ENCODE peak calls at places on chromosome 4, in five cellular contexts. H, G, Y, E and N are unnamed samples.

GRCh38 chr4:94976371-94977011 is 218.7 kb downstream of the BMPR1B start:
- DNase-seq in H (no peak), G (peak; percentile 68), Y (no peak), E (no peak), N (no peak)

GRCh38 chr4:165112258-165113156 is at the start of gene TMEM192:
- DNase-seq in H (peak; percentile 99), G (peak; percentile 85), Y (peak; percentile 92), E (peak; percentile 96), N (peak; percentile 95)

GRCh38 chr4:162341533-162341932 is 177.7 kb upstream of the FSTL5 start:
- DNase-seq in H (no peak), G (no peak), Y (no peak), E (no peak), N (no peak)

GRCh38 chr4:8848507-8849265 is 23.0 kb downstream of the HMX1 start:
- DNase-seq in H (no peak), G (no peak), Y (no peak), E (no peak), N (no peak)

GRCh38 chr4:25810016-25810415 is 52.8 kb downstream of the SEL1L3 start:
- DNase-seq in H (no peak), G (no peak), Y (no peak), E (no peak), N (no peak)

GRCh38 chr4:156968479-156968984 is 3.1 kb downstream of the PDGFC start:
- DNase-seq in H (no peak), G (peak; percentile 85), Y (peak; percentile 72), E (peak; percentile 71), N (peak; percentile 81)

GRCh38 chr4:52606766-52607165 is 52.3 kb downstream of the USP46 start:
- DNase-seq in H (no peak), G (peak; percentile 63), Y (no peak), E (no peak), N (no peak)

GRCh38 chr4:70138751-70139150 is 15.3 kb upstream of the PRR27 start:
- DNase-seq in H (no peak), G (no peak), Y (no peak), E (no peak), N (no peak)

GRCh38 chr4:88807499-88807898 is 109.9 kb upstream of the NAP1L5 start:
- DNase-seq in H (no peak), G (no peak), Y (no peak), E (no peak), N (no peak)

GRCh38 chr4:166594326-166594946 is 639.9 kb downstream of the SPOCK3 start:
- DNase-seq in H (no peak), G (no peak), Y (no peak), E (peak; percentile 20), N (peak; percentile 53)

GRCh38 chr4:6368096-6368495 is 98.4 kb downstream of the WFS1 start:
- DNase-seq in H (no peak), G (no peak), Y (no peak), E (no peak), N (no peak)

GRCh38 chr4:15444276-15444675 is 16.4 kb downstream of the C1QTNF7 start:
- DNase-seq in H (peak; percentile 84), G (no peak), Y (no peak), E (no peak), N (no peak)

GRCh38 chr4:163554870-163555465 is 60.5 kb downstream of the TMA16 start:
- DNase-seq in H (no peak), G (peak; percentile 32), Y (no peak), E (no peak), N (no peak)

GRCh38 chr4:112655270-112655669 is 18.3 kb downstream of the LARP7 start:
- DNase-seq in H (no peak), G (no peak), Y (no peak), E (no peak), N (no peak)

GRCh38 chr4:112650332-112650731 is 13.4 kb downstream of the LARP7 start:
- DNase-seq in H (no peak), G (no peak), Y (no peak), E (no peak), N (no peak)

GRCh38 chr4:112649055-112649408 is 12.1 kb downstream of the LARP7 start:
- DNase-seq in H (no peak), G (no peak), Y (no peak), E (no peak), N (no peak)

GRCh38 chr4:112651641-112652040 is 14.7 kb downstream of the LARP7 start:
- DNase-seq in H (no peak), G (no peak), Y (no peak), E (no peak), N (no peak)

DNA sequence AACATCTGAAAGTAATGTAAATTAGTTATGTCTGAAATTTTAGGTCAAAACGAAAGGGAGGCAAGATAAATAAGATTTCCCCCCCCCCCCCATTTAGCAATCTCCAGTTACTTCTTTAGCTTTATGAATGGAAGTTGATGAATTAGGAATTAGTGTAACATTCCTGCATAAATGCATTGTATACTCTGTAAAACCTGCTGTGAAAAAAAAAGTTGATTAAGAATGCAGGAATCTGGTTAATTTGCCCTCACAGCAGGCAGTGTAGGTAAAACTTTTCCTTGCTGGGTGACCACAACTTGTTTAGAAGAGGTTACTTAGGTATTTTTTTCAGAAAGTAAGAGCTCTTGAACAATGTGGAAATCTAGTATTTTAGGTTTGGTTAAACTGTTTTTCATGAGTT is 15.3 kb downstream of the LARP7 start:
- DNase-seq in H (no peak), G (no peak), Y (no peak), E (no peak), N (no peak)
- H3K36me3 ChIP-seq in H (peaks cover 89% of the 10 kb centered on the region), G (peaks cover 25% of the 10 kb centered on the region), Y (peaks cover 2% of the 10 kb centered on the region), E (peaks cover 3% of the 10 kb centered on the region), N (peaks cover 10% of the 10 kb centered on the region)

DNA sequence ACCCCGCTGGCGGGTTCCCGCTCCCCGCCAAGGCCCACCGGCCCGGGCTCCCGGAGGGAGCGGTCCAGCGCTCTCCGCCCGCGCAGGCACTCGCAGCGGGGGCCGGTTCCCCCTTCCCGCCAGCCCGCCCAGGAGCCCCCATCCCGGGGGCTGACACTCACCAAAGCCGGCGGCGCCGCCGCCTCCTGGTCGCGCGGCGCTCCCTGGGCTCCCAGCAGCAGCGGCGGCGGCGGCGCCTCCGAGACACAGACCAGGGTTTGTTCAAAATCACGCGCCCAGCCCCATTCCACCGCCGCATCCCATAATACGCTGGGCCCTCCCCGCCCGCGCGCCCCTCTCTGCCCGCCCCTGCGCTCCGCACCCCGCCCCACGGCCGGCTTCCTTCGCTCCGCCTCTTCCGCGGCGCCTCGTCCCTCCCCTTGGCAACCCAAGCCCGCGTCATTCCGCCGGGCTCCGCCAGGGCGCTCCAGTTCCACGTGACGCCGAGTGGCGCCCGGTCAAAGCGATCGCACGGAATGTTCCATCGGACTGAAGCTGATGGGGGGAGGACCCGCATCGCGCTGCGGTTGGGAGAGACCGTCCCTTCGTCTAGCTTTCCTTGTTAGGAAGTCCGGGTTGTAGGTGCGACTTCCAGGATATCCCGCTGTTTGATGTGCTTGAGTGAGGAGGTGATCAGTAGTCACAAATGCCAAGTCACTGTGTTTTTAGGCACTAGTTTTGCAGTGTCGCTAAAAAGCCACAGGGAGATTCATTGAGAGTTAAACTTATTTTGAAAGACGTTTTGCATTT is 2.2 kb upstream of the LIN54 start:
- DNase-seq in H (peak; percentile 98), G (peak; percentile 97), Y (peak; percentile 92), E (peak; percentile 98), N (peak; percentile 96)
- TF ChIP-seq POLR2A in H (peak; percentile 24), G (peak; percentile 68), Y (peak; percentile 74), E (peak; percentile 88), N (peak; percentile 76)

DNA sequence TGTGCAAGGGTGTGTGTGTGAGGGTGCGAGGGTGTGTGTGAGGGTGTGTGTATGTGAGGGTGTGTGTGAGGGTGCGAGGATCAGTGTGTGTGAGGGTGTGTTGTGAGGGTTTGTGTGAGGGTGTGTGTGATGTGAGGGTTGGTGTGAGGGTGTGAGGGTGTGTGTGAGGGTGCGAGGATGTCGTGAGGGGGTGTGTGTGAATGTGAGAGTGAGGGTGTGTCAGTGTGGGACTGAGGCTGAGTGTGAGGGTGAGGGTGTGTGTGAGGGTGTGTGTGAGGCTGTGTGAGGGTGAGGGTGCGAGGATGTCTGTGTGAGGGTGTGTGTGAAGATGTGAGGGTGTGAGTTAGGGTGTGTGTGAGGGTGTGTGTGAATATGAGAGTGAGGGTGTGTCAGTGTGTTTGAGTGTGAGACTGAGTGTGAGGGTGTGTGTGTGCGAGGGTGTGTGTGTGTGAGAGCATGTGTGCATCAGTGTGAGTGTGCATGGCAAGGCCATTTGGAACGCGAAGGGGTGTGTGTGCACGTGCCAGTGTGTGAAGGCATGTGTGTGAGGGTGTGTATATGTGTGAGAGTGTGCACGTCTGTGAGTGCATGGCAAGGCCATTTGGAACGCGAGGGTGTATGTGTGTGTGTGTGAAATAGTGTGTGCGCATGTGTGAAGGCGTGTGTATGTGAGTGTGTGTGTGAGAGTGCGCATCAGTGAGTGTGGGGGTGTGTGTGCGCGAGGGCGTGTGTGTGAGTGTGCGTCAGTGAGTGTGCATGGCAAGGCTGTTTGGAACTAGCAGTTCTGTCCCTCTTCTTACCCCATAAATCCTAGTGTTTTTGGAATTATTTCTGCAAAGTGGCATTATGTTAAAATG is 69.8 kb downstream of the RGS12 start:
- DNase-seq in H (peak; percentile 37), G (no peak), Y (no peak), E (no peak), N (no peak)
- H3K4me1 ChIP-seq in H (no peaks in the 10 kb centered on the region), G (no peaks in the 10 kb centered on the region), Y (no peaks in the 10 kb centered on the region), E (no peaks in the 10 kb centered on the region), N (no peaks in the 10 kb centered on the region)

GRCh38 chr4:10007772-10008171 is 13.5 kb downstream of the SLC2A9 start:
- DNase-seq in H (no peak), G (no peak), Y (no peak), E (no peak), N (no peak)

GRCh38 chr4:10006236-10006603 is 15.1 kb downstream of the SLC2A9 start:
- DNase-seq in H (no peak), G (no peak), Y (peak; percentile 79), E (peak; percentile 40), N (peak; percentile 82)

GRCh38 chr4:10006604-10007435 is 14.5 kb downstream of the SLC2A9 start:
- DNase-seq in H (no peak), G (no peak), Y (no peak), E (peak; percentile 28), N (peak; percentile 70)

GRCh38 chr4:10008208-10009005 is 12.9 kb downstream of the SLC2A9 start:
- DNase-seq in H (no peak), G (peak; percentile 45), Y (no peak), E (no peak), N (no peak)

GRCh38 chr4:10007436-10007740 is 13.9 kb downstream of the SLC2A9 start:
- DNase-seq in H (no peak), G (no peak), Y (no peak), E (no peak), N (no peak)
- H3K36me3 ChIP-seq in H (no peaks in the 10 kb centered on the region), G (no peaks in the 10 kb centered on the region), Y (no peaks in the 10 kb centered on the region), E (no peaks in the 10 kb centered on the region), N (no peaks in the 10 kb centered on the region)

GRCh38 chr4:27594917-27595316 is 734.3 kb downstream of the STIM2 start:
- DNase-seq in H (no peak), G (no peak), Y (no peak), E (no peak), N (no peak)
- TF ChIP-seq POLR2A in H (no peak), G (no peak), Y (no peak), E (no peak), N (no peak)

DNA sequence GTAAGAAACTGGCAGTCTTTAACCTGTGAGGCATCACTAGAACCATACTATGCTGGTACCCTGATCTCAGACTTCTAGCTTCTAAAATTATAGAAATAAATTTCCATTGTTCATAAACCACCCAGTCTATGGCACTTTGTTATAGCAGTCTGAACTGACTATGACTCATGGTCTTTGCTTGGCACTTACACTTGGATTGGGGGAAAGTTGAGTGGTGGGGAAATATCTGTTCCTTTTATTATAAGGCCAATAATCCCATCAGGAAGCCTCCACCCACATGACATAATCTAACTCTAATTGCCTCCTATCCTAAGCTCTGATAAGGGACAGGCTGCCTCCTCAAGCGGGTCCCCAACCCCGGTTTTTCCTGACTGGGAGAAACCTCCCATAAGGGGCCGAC is 61.4 kb upstream of the PACRGL start:
- DNase-seq in H (peak; percentile 19), G (no peak), Y (no peak), E (no peak), N (no peak)
- H3K4me1 ChIP-seq in H (no peaks in the 10 kb centered on the region), G (no peaks in the 10 kb centered on the region), Y (no peaks in the 10 kb centered on the region), E (no peaks in the 10 kb centered on the region), N (no peaks in the 10 kb centered on the region)